ENCODE peak calls at places on chromosomes 1 and 21, in four cellular contexts. One of them, this sample, is unnamed.

GRCh38 chr1:182330303-182330702 is 61.3 kb downstream of the GLUL start:
- DNase-seq in epithelial cell of proximal tubule: no peak
- DNase-seq in nephron progenitor cell: no peak
- DNase-seq in choroid plexus epithelial cell: peak
- DNase-seq in this sample: no peak

GRCh38 chr1:218823291-218823900 is 350.3 kb upstream of the LYPLAL1 start:
- DNase-seq in epithelial cell of proximal tubule: peak
- DNase-seq in nephron progenitor cell: no peak
- DNase-seq in choroid plexus epithelial cell: peak
- DNase-seq in this sample: no peak

GRCh38 chr1:239763850-239764249 is 327.8 kb upstream of the FMN2 start:
- DNase-seq in epithelial cell of proximal tubule: no peak
- DNase-seq in nephron progenitor cell: no peak
- DNase-seq in choroid plexus epithelial cell: no peak
- DNase-seq in this sample: no peak

GRCh38 chr1:167579986-167580385 is 26.4 kb upstream of the CREG1 start:
- DNase-seq in epithelial cell of proximal tubule: no peak
- DNase-seq in nephron progenitor cell: no peak
- DNase-seq in choroid plexus epithelial cell: no peak
- DNase-seq in this sample: no peak

GRCh38 chr1:11285883-11286734 is 13.1 kb downstream of the UBIAD1 start:
- DNase-seq in epithelial cell of proximal tubule: no peak
- DNase-seq in nephron progenitor cell: no peak
- DNase-seq in choroid plexus epithelial cell: peak
- DNase-seq in this sample: no peak

GRCh38 chr1:219041819-219042218 is 131.9 kb upstream of the LYPLAL1 start:
- DNase-seq in epithelial cell of proximal tubule: no peak
- DNase-seq in nephron progenitor cell: no peak
- DNase-seq in choroid plexus epithelial cell: peak
- DNase-seq in this sample: no peak

GRCh38 chr21:45505416-45506021 is 36.7 kb downstream of the SLC19A1 start:
- DNase-seq in epithelial cell of proximal tubule: no peak
- DNase-seq in nephron progenitor cell: no peak
- DNase-seq in choroid plexus epithelial cell: no peak
- DNase-seq in this sample: no peak

GRCh38 chr1:232166942-232167341 is 463.0 kb downstream of the SIPA1L2 start:
- DNase-seq in epithelial cell of proximal tubule: no peak
- DNase-seq in nephron progenitor cell: no peak
- DNase-seq in choroid plexus epithelial cell: no peak
- DNase-seq in this sample: no peak

GRCh38 chr1:217272385-217272784 is 358.5 kb downstream of the GPATCH2 start:
- DNase-seq in epithelial cell of proximal tubule: peak
- DNase-seq in nephron progenitor cell: no peak
- DNase-seq in choroid plexus epithelial cell: peak
- DNase-seq in this sample: no peak

GRCh38 chr1:55313903-55314302 is 98.7 kb upstream of the USP24 start:
- DNase-seq in epithelial cell of proximal tubule: no peak
- DNase-seq in nephron progenitor cell: no peak
- DNase-seq in choroid plexus epithelial cell: peak
- DNase-seq in this sample: no peak

GRCh38 chr1:160838876-160839275 is 23.8 kb downstream of the CD244 start:
- DNase-seq in epithelial cell of proximal tubule: no peak
- DNase-seq in nephron progenitor cell: no peak
- DNase-seq in choroid plexus epithelial cell: no peak
- DNase-seq in this sample: no peak

GRCh38 chr1:186165303-186165702 is 209.8 kb downstream of the TPR start:
- DNase-seq in epithelial cell of proximal tubule: no peak
- DNase-seq in nephron progenitor cell: no peak
- DNase-seq in choroid plexus epithelial cell: no peak
- DNase-seq in this sample: no peak

GRCh38 chr1:248404024-248404423 is 1.2 kb downstream of the OR2T1 start:
- DNase-seq in epithelial cell of proximal tubule: no peak
- DNase-seq in nephron progenitor cell: no peak
- DNase-seq in choroid plexus epithelial cell: peak
- DNase-seq in this sample: no peak

GRCh38 chr1:157490337-157491165 is 61.8 kb downstream of the FCRL5 start:
- DNase-seq in epithelial cell of proximal tubule: no peak
- DNase-seq in nephron progenitor cell: peak
- DNase-seq in choroid plexus epithelial cell: peak
- DNase-seq in this sample: no peak

GRCh38 chr1:177384461-177384860 is 213.7 kb downstream of the BRINP2 start:
- DNase-seq in epithelial cell of proximal tubule: no peak
- DNase-seq in nephron progenitor cell: no peak
- DNase-seq in choroid plexus epithelial cell: no peak
- DNase-seq in this sample: no peak

GRCh38 chr1:202084791-202085681 is 37.7 kb upstream of the GPR37L1 start:
- DNase-seq in epithelial cell of proximal tubule: no peak
- DNase-seq in nephron progenitor cell: no peak
- DNase-seq in choroid plexus epithelial cell: no peak
- DNase-seq in this sample: no peak

GRCh38 chr1:42334240-42335049 is 590 bp downstream of the FOXJ3 start:
- DNase-seq in epithelial cell of proximal tubule: no peak
- DNase-seq in nephron progenitor cell: no peak
- DNase-seq in choroid plexus epithelial cell: peak
- DNase-seq in this sample: no peak

DNA sequence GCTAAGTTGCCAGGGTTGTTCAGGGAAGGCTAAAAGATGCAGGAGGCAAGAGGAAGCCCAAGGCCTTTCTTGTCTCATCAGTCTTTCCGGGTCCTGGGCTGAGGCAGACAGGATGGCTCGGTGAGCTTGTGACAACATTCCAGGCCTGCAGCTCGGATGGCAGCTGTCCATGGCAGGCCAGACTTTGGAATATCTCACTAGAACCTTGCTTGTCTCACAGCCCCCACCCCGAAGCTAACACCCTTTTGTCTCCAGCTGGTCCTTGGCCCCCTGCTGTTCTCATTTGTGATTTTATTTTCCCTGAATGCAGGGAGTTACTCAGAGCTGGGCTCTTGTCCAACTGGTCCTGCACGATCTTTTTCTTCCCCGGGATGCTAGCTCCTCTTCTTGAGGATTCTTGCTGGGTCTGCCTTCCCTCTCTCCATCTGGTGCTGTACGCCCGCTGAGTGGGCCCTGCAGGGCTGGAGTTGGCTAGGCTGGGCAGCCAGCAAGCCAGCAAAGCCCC is 477.2 kb upstream of the CAMK1G start:
- DNase-seq in epithelial cell of proximal tubule: no peak
- DNase-seq in nephron progenitor cell: peak
- DNase-seq in choroid plexus epithelial cell: peak
- DNase-seq in this sample: no peak
- TF ChIP-seq CTCF in epithelial cell of proximal tubule: no peak
- TF ChIP-seq CTCF in nephron progenitor cell: no peak
- TF ChIP-seq CTCF in choroid plexus epithelial cell: no peak
- TF ChIP-seq CTCF in this sample: no peak

GRCh38 chr1:90727917-90728655 is 11.0 kb upstream of the BARHL2 start:
- DNase-seq in epithelial cell of proximal tubule: no peak
- DNase-seq in nephron progenitor cell: no peak
- DNase-seq in choroid plexus epithelial cell: no peak
- DNase-seq in this sample: no peak
- TF ChIP-seq CTCF in epithelial cell of proximal tubule: no peak
- TF ChIP-seq CTCF in nephron progenitor cell: no peak
- TF ChIP-seq CTCF in choroid plexus epithelial cell: no peak
- TF ChIP-seq CTCF in this sample: no peak

GRCh38 chr1:90851711-90852050 is 134.6 kb upstream of the BARHL2 start:
- DNase-seq in epithelial cell of proximal tubule: no peak
- DNase-seq in nephron progenitor cell: no peak
- DNase-seq in choroid plexus epithelial cell: no peak
- DNase-seq in this sample: no peak
- TF ChIP-seq CTCF in epithelial cell of proximal tubule: no peak
- TF ChIP-seq CTCF in nephron progenitor cell: no peak
- TF ChIP-seq CTCF in choroid plexus epithelial cell: no peak
- TF ChIP-seq CTCF in this sample: no peak

DNA sequence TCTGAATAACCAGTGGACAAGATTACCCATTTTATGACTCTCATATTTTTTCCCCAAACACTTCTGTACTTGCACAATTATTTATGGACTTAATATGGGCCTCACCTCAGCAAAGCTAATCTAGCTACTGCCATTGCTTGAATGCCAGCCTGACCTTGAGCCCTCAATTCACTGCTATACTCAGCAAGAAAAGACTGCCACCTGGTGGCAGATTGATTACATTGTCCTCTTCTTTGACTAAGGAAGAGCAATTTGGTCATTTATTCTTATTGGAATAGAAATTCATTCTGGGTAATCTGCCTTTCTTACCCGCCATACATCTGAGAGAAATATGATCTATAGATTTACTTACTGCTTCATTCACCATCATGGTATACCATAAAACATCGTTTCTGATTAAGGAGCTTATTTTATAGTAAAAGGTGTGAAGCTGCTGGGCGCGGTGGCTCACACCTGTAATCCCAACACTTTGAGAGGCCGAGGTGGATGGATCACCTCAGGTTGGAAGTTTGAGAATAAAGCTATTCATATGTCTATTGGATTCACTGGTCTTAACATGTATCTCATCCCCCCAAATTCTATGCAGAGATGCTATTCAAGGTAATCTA is 32.9 kb upstream of the DIPK1A start:
- DNase-seq in epithelial cell of proximal tubule: peak
- DNase-seq in nephron progenitor cell: peak
- DNase-seq in choroid plexus epithelial cell: peak
- DNase-seq in this sample: peak
- TF ChIP-seq CTCF in epithelial cell of proximal tubule: peak
- TF ChIP-seq CTCF in nephron progenitor cell: peak
- TF ChIP-seq CTCF in choroid plexus epithelial cell: peak
- TF ChIP-seq CTCF in this sample: peak

GRCh38 chr1:83887483-83887882 is 111.4 kb downstream of the TTLL7 start:
- DNase-seq in epithelial cell of proximal tubule: no peak
- DNase-seq in nephron progenitor cell: no peak
- DNase-seq in choroid plexus epithelial cell: no peak
- DNase-seq in this sample: no peak
- TF ChIP-seq CTCF in epithelial cell of proximal tubule: no peak
- TF ChIP-seq CTCF in nephron progenitor cell: no peak
- TF ChIP-seq CTCF in choroid plexus epithelial cell: no peak
- TF ChIP-seq CTCF in this sample: no peak

GRCh38 chr1:7424352-7424890 is 346.7 kb upstream of the VAMP3 start:
- DNase-seq in epithelial cell of proximal tubule: no peak
- DNase-seq in nephron progenitor cell: no peak
- DNase-seq in choroid plexus epithelial cell: peak
- DNase-seq in this sample: no peak
- TF ChIP-seq CTCF in epithelial cell of proximal tubule: no peak
- TF ChIP-seq CTCF in nephron progenitor cell: no peak
- TF ChIP-seq CTCF in choroid plexus epithelial cell: no peak
- TF ChIP-seq CTCF in this sample: no peak

DNA sequence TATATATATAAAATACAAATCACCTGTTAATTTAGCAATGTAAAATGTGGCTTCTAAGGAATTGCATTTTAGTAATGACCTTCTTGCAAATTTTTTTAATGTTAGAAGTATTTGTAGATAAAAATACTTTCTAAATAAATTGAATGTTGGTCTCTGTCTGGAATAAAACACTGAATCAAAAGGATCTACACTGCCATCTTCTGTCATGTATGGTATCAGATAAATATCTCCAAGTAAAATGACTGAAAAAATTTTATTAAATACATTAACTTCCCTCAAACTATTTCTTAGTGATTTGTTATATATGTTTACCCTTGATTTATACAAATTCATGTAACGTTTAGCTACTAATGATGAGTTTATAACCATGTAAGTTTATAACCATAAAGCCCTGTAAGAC is 2029.3 kb downstream of the MRPL39 start:
- DNase-seq in epithelial cell of proximal tubule: no peak
- DNase-seq in nephron progenitor cell: no peak
- DNase-seq in choroid plexus epithelial cell: no peak
- DNase-seq in this sample: no peak
- TF ChIP-seq CTCF in epithelial cell of proximal tubule: no peak
- TF ChIP-seq CTCF in nephron progenitor cell: no peak
- TF ChIP-seq CTCF in choroid plexus epithelial cell: no peak
- TF ChIP-seq CTCF in this sample: peak

GRCh38 chr21:42971897-42972275 is 2.5 kb upstream of the PKNOX1 start:
- DNase-seq in epithelial cell of proximal tubule: no peak
- DNase-seq in nephron progenitor cell: no peak
- DNase-seq in choroid plexus epithelial cell: no peak
- DNase-seq in this sample: no peak

GRCh38 chr21:42973309-42973990 is 912 bp upstream of the PKNOX1 start:
- DNase-seq in epithelial cell of proximal tubule: no peak
- DNase-seq in nephron progenitor cell: no peak
- DNase-seq in choroid plexus epithelial cell: no peak
- DNase-seq in this sample: peak

GRCh38 chr21:42975886-42976608 is 1.7 kb downstream of the PKNOX1 start:
- DNase-seq in epithelial cell of proximal tubule: no peak
- DNase-seq in nephron progenitor cell: no peak
- DNase-seq in choroid plexus epithelial cell: no peak
- DNase-seq in this sample: no peak

GRCh38 chr21:42974832-42975820 is 764 bp downstream of the PKNOX1 start:
- DNase-seq in epithelial cell of proximal tubule: no peak
- DNase-seq in nephron progenitor cell: no peak
- DNase-seq in choroid plexus epithelial cell: peak
- DNase-seq in this sample: peak

DNA sequence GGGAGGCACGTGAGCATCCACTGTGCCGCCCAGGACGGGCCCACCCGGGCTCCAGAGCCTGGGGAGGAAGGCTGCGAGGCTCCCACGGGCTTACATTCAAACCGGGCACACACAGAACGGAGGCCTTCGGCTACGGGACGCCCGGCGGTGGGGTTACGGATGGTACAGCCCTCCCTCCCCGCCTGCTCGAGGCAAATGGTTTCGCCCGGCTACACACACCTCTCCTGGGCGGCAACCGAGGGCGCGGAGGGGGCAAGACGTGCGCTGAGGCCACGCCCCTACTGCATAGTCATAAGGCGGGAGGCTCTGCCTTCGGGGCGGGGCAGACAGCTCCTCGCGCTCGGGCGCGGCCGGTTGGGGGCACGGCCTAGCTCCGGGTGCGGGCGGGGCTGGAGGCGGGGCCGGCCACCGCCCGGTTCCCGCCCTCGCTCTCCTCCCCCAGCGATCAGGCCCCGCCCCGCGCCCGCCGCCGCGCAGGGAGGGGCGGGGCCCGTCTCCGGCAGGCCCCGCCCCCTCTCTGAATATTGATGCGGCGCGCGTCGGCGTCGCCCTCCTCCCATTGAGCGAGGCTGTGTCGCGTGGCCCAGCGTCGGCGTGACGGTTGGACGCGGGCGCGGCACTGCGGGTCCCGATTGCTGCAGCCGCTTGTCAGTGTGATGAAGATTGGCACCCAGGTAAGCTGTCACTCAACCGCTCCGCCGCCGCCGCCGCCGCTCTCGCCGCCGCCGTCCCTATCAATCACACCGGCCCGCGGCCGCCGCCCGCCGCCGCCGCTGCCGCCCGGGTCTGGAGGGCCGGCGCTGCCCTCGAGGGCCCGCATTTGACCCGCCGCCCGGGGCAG is at the start of gene PKNOX1:
- DNase-seq in epithelial cell of proximal tubule: peak
- DNase-seq in nephron progenitor cell: peak
- DNase-seq in choroid plexus epithelial cell: peak
- DNase-seq in this sample: peak
- TF ChIP-seq CTCF in epithelial cell of proximal tubule: no peak
- TF ChIP-seq CTCF in nephron progenitor cell: no peak
- TF ChIP-seq CTCF in choroid plexus epithelial cell: peak
- TF ChIP-seq CTCF in this sample: no peak

This sample was measured in D721Med.